ENCODE peak calls at places on chromosomes 4 and X, in six cellular contexts. One of them, this sample, is unnamed.

GRCh38 chr4:171924761-171925376 is 111.7 kb downstream of the GALNTL6 start:
- DNase-seq in H1: no peak
- DNase-seq in transverse colon: no peak
- DNase-seq in BE2C: no peak
- DNase-seq in gastrocnemius medialis: no peak
- DNase-seq in pancreas: no peak
- DNase-seq in this sample: no peak

GRCh38 chr4:133969202-133969873 is 232.3 kb downstream of the PABPC4L start:
- DNase-seq in H1: no peak
- DNase-seq in transverse colon: no peak
- DNase-seq in BE2C: peak; percentile 74
- DNase-seq in gastrocnemius medialis: no peak
- DNase-seq in pancreas: no peak
- DNase-seq in this sample: no peak

GRCh38 chrX:139738581-139738980 is 30.6 kb upstream of the MCF2 start:
- DNase-seq in H1: no peak
- DNase-seq in transverse colon: no peak
- DNase-seq in BE2C: no peak
- DNase-seq in gastrocnemius medialis: no peak
- DNase-seq in pancreas: no peak
- DNase-seq in this sample: no peak

GRCh38 chrX:10050481-10050880 is 83.3 kb downstream of the CLDN34 start:
- DNase-seq in H1: peak; percentile 19
- DNase-seq in transverse colon: no peak
- DNase-seq in BE2C: no peak
- DNase-seq in gastrocnemius medialis: no peak
- DNase-seq in pancreas: no peak
- DNase-seq in this sample: no peak

GRCh38 chr4:15754323-15754722 is 23.8 kb upstream of the CD38 start:
- DNase-seq in H1: no peak
- DNase-seq in transverse colon: no peak
- DNase-seq in BE2C: no peak
- DNase-seq in gastrocnemius medialis: no peak
- DNase-seq in pancreas: no peak
- DNase-seq in this sample: no peak

GRCh38 chr4:115042496-115042895 is 70.9 kb downstream of the NDST4 start:
- DNase-seq in H1: no peak
- DNase-seq in transverse colon: no peak
- DNase-seq in BE2C: peak; percentile 4
- DNase-seq in gastrocnemius medialis: no peak
- DNase-seq in pancreas: no peak
- DNase-seq in this sample: no peak

GRCh38 chrX:123773258-123773978 is 40.6 kb upstream of the THOC2 start:
- DNase-seq in H1: no peak
- DNase-seq in transverse colon: no peak
- DNase-seq in BE2C: no peak
- DNase-seq in gastrocnemius medialis: no peak
- DNase-seq in pancreas: no peak
- DNase-seq in this sample: no peak

GRCh38 chrX:78527263-78527662 is 131.9 kb downstream of the RTL3 start:
- DNase-seq in H1: no peak
- DNase-seq in transverse colon: no peak
- DNase-seq in BE2C: no peak
- DNase-seq in gastrocnemius medialis: no peak
- DNase-seq in pancreas: no peak
- DNase-seq in this sample: no peak

GRCh38 chr4:23006756-23007155 is 314.0 kb downstream of the GBA3 start:
- DNase-seq in H1: no peak
- DNase-seq in transverse colon: no peak
- DNase-seq in BE2C: no peak
- DNase-seq in gastrocnemius medialis: no peak
- DNase-seq in pancreas: no peak
- DNase-seq in this sample: no peak

GRCh38 chrX:137848291-137848905 is 282.5 kb downstream of the ZIC3 start:
- DNase-seq in H1: peak; percentile 19
- DNase-seq in transverse colon: no peak
- DNase-seq in BE2C: no peak
- DNase-seq in gastrocnemius medialis: no peak
- DNase-seq in pancreas: no peak
- DNase-seq in this sample: no peak

GRCh38 chr4:121728066-121728465 is 31.3 kb upstream of the ANXA5 start:
- DNase-seq in H1: no peak
- DNase-seq in transverse colon: no peak
- DNase-seq in BE2C: no peak
- DNase-seq in gastrocnemius medialis: no peak
- DNase-seq in pancreas: no peak
- DNase-seq in this sample: no peak

GRCh38 chr4:121675715-121676114 is 21.1 kb downstream of the ANXA5 start:
- DNase-seq in H1: no peak
- DNase-seq in transverse colon: no peak
- DNase-seq in BE2C: no peak
- DNase-seq in gastrocnemius medialis: no peak
- DNase-seq in pancreas: no peak
- DNase-seq in this sample: no peak

GRCh38 chr4:170736710-170737109 is 647.0 kb upstream of the AADAT start:
- DNase-seq in H1: no peak
- DNase-seq in transverse colon: no peak
- DNase-seq in BE2C: no peak
- DNase-seq in gastrocnemius medialis: no peak
- DNase-seq in pancreas: no peak
- DNase-seq in this sample: no peak

GRCh38 chrX:40192196-40192595 is 94.4 kb upstream of the BCOR start:
- DNase-seq in H1: no peak
- DNase-seq in transverse colon: no peak
- DNase-seq in BE2C: no peak
- DNase-seq in gastrocnemius medialis: no peak
- DNase-seq in pancreas: no peak
- DNase-seq in this sample: no peak

GRCh38 chr4:103011378-103012025 is 8.0 kb downstream of the SLC9B1 start:
- DNase-seq in H1: no peak
- DNase-seq in transverse colon: peak; percentile 75
- DNase-seq in BE2C: no peak
- DNase-seq in gastrocnemius medialis: no peak
- DNase-seq in pancreas: peak; percentile 87
- DNase-seq in this sample: peak; percentile 62

GRCh38 chr4:65670331-65671031 is at the start of gene EPHA5:
- DNase-seq in H1: peak; percentile 75
- DNase-seq in transverse colon: no peak
- DNase-seq in BE2C: peak; percentile 81
- DNase-seq in gastrocnemius medialis: no peak
- DNase-seq in pancreas: peak; percentile 78
- DNase-seq in this sample: peak; percentile 68

GRCh38 chr4:113645771-113646455 is 115.6 kb downstream of the CAMK2D start:
- DNase-seq in H1: peak; percentile 17
- DNase-seq in transverse colon: peak; percentile 61
- DNase-seq in BE2C: no peak
- DNase-seq in gastrocnemius medialis: no peak
- DNase-seq in pancreas: no peak
- DNase-seq in this sample: no peak

GRCh38 chrX:31397119-31397518 is 325.3 kb upstream of the FTHL17 start:
- DNase-seq in H1: no peak
- DNase-seq in transverse colon: no peak
- DNase-seq in BE2C: no peak
- DNase-seq in gastrocnemius medialis: no peak
- DNase-seq in pancreas: no peak
- DNase-seq in this sample: no peak

GRCh38 chr4:117010695-117011094 is 74.7 kb downstream of the TRAM1L1 start:
- DNase-seq in H1: no peak
- DNase-seq in transverse colon: no peak
- DNase-seq in BE2C: no peak
- DNase-seq in gastrocnemius medialis: no peak
- DNase-seq in pancreas: no peak
- DNase-seq in this sample: no peak

GRCh38 chr4:114598191-114599121 is at the start of gene UGT8:
- DNase-seq in H1: no peak
- DNase-seq in transverse colon: peak; percentile 90
- DNase-seq in BE2C: peak; percentile 47
- DNase-seq in gastrocnemius medialis: no peak
- DNase-seq in pancreas: peak; percentile 91
- DNase-seq in this sample: peak; percentile 64

GRCh38 chr4:165301833-165302232 is 25.6 kb upstream of the MSMO1 start:
- DNase-seq in H1: no peak
- DNase-seq in transverse colon: no peak
- DNase-seq in BE2C: no peak
- DNase-seq in gastrocnemius medialis: no peak
- DNase-seq in pancreas: no peak
- DNase-seq in this sample: no peak

GRCh38 chr4:99645036-99645435 is 12.6 kb downstream of the C4orf54 start:
- DNase-seq in H1: peak; percentile 47
- DNase-seq in transverse colon: no peak
- DNase-seq in BE2C: no peak
- DNase-seq in gastrocnemius medialis: no peak
- DNase-seq in pancreas: no peak
- DNase-seq in this sample: no peak

GRCh38 chr4:56086073-56086521 is 137.4 kb downstream of the CEP135 start:
- DNase-seq in H1: peak; percentile 19
- DNase-seq in transverse colon: peak; percentile 32
- DNase-seq in BE2C: peak; percentile 63
- DNase-seq in gastrocnemius medialis: no peak
- DNase-seq in pancreas: no peak
- DNase-seq in this sample: no peak

GRCh38 chrX:53511302-53511701 is 77.1 kb upstream of the HSD17B10 start:
- DNase-seq in H1: no peak
- DNase-seq in transverse colon: no peak
- DNase-seq in BE2C: no peak
- DNase-seq in gastrocnemius medialis: no peak
- DNase-seq in pancreas: no peak
- DNase-seq in this sample: no peak

GRCh38 chr4:879730-880079 is 52.4 kb downstream of the GAK start:
- DNase-seq in H1: no peak
- DNase-seq in transverse colon: no peak
- DNase-seq in BE2C: no peak
- DNase-seq in gastrocnemius medialis: no peak
- DNase-seq in pancreas: no peak
- DNase-seq in this sample: no peak

GRCh38 chrX:101078716-101079115 is at the start of gene TMEM35A:
- DNase-seq in H1: no peak
- DNase-seq in transverse colon: peak; percentile 8
- DNase-seq in BE2C: no peak
- DNase-seq in gastrocnemius medialis: no peak
- DNase-seq in pancreas: no peak
- DNase-seq in this sample: no peak

GRCh38 chr4:156766846-156767245 is 204.8 kb downstream of the PDGFC start:
- DNase-seq in H1: no peak
- DNase-seq in transverse colon: no peak
- DNase-seq in BE2C: no peak
- DNase-seq in gastrocnemius medialis: no peak
- DNase-seq in pancreas: no peak
- DNase-seq in this sample: no peak

DNA sequence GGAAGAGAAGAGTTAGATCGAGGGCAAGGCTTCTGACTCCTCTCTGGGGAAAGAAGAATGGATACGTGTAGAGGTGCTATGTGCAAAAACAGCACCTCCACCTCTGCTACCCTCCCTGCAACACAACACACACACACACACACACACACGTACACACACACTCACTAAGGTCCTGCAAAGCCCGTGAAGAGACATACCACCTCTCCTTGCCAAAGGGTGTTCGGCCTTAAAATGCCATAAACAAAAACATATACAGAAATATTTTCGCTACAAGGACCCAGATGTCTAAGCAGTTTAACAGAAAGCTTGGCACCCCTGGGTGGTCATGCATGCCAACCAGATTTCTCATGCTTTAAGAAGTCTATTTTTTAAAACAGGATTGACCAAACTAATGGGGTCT is 1.5 kb downstream of the TIFA start:
- DNase-seq in H1: no peak
- DNase-seq in transverse colon: no peak
- DNase-seq in BE2C: no peak
- DNase-seq in gastrocnemius medialis: no peak
- DNase-seq in pancreas: no peak
- DNase-seq in this sample: no peak
- H3K4me1 ChIP-seq in H1: no peaks in the 10 kb centered on the region
- H3K4me1 ChIP-seq in transverse colon: peaks cover 10% of the 10 kb centered on the region
- H3K4me1 ChIP-seq in BE2C: no peaks in the 10 kb centered on the region
- H3K4me1 ChIP-seq in gastrocnemius medialis: peaks cover 17% of the 10 kb centered on the region
- H3K4me1 ChIP-seq in pancreas: peaks cover 2% of the 10 kb centered on the region
- H3K4me1 ChIP-seq in this sample: peaks cover 5% of the 10 kb centered on the region

GRCh38 chr4:7464259-7464655 is 29.5 kb upstream of the PSAPL1 start:
- DNase-seq in H1: no peak
- DNase-seq in transverse colon: no peak
- DNase-seq in BE2C: no peak
- DNase-seq in gastrocnemius medialis: no peak
- DNase-seq in pancreas: no peak
- DNase-seq in this sample: no peak

GRCh38 chr4:7461171-7461570 is 26.4 kb upstream of the PSAPL1 start:
- DNase-seq in H1: no peak
- DNase-seq in transverse colon: no peak
- DNase-seq in BE2C: peak; percentile 50
- DNase-seq in gastrocnemius medialis: no peak
- DNase-seq in pancreas: peak; percentile 45
- DNase-seq in this sample: no peak

GRCh38 chr4:7460591-7460990 is 25.9 kb upstream of the PSAPL1 start:
- DNase-seq in H1: no peak
- DNase-seq in transverse colon: no peak
- DNase-seq in BE2C: peak; percentile 52
- DNase-seq in gastrocnemius medialis: no peak
- DNase-seq in pancreas: peak; percentile 15
- DNase-seq in this sample: no peak

GRCh38 chr4:7463584-7464258 is 29.0 kb upstream of the PSAPL1 start:
- DNase-seq in H1: no peak
- DNase-seq in transverse colon: no peak
- DNase-seq in BE2C: no peak
- DNase-seq in gastrocnemius medialis: no peak
- DNase-seq in pancreas: peak; percentile 5
- DNase-seq in this sample: no peak

DNA sequence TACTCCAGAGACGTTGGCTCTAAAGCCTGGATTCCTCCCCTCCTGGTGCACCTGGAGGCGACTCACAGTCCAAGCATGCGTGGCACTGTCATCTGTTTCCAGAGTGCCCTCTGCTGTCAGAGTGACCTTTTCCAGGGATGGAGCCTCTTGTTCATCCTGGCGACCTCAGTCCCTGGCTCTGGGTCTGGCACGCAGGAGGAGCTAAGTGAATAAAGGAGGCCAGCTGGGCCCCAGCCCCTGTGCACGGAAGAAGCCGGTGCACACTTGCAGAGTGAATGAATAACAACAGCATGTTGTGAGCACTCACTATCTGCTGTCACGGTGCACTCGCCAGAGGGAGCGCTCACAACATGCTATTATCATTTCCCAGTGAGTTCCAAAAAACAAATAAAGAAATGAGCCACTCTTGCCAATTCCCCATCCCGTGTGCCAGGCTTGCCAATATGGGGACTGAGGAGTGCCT is 27.8 kb upstream of the PSAPL1 start:
- DNase-seq in H1: peak; percentile 19
- DNase-seq in transverse colon: no peak
- DNase-seq in BE2C: peak; percentile 61
- DNase-seq in gastrocnemius medialis: no peak
- DNase-seq in pancreas: peak; percentile 32
- DNase-seq in this sample: no peak
- TF ChIP-seq CTCF in H1: no peak
- TF ChIP-seq CTCF in transverse colon: no peak
- TF ChIP-seq CTCF in BE2C: peak; percentile 42
- TF ChIP-seq CTCF in gastrocnemius medialis: no peak
- TF ChIP-seq CTCF in pancreas: no peak
- TF ChIP-seq CTCF in this sample: no peak

GRCh38 chr4:45876235-45876890 is 247.5 kb downstream of the GABRG1 start:
- DNase-seq in H1: no peak
- DNase-seq in transverse colon: no peak
- DNase-seq in BE2C: no peak
- DNase-seq in gastrocnemius medialis: no peak
- DNase-seq in pancreas: no peak
- DNase-seq in this sample: no peak
- H3K4me3 ChIP-seq in H1: no peak overlapping the region
- H3K4me3 ChIP-seq in transverse colon: no peak overlapping the region
- H3K4me3 ChIP-seq in BE2C: no peak overlapping the region
- H3K4me3 ChIP-seq in gastrocnemius medialis: no peak overlapping the region
- H3K4me3 ChIP-seq in pancreas: no peak overlapping the region
- H3K4me3 ChIP-seq in this sample: no peak overlapping the region

GRCh38 chr4:6277139-6277802 is 7.6 kb downstream of the WFS1 start:
- DNase-seq in H1: no peak
- DNase-seq in transverse colon: no peak
- DNase-seq in BE2C: peak; percentile 86
- DNase-seq in gastrocnemius medialis: no peak
- DNase-seq in pancreas: peak; percentile 58
- DNase-seq in this sample: no peak
- H3K4me1 ChIP-seq in H1: no peaks in the 10 kb centered on the region
- H3K4me1 ChIP-seq in transverse colon: peaks cover 47% of the 10 kb centered on the region
- H3K4me1 ChIP-seq in BE2C: peaks cover 68% of the 10 kb centered on the region
- H3K4me1 ChIP-seq in gastrocnemius medialis: peaks cover 9% of the 10 kb centered on the region
- H3K4me1 ChIP-seq in pancreas: peaks cover 11% of the 10 kb centered on the region
- H3K4me1 ChIP-seq in this sample: peaks cover 20% of the 10 kb centered on the region